ENCODE peak calls at places on chromosomes 13 and 19, in four cellular contexts. S, Q, G and B are unnamed samples. For H3K27me3 and H3K36me3, the result is how much of the 10 kb centered on the place peaks cover.

GRCh38 chr13:24230428-24231072 is 70.0 kb downstream of the SPATA13 start:
- DNase-seq in Q (no peak), S (no peak), G (no peak), B (no peak)

GRCh38 chr13:111406636-111407035 is 86.2 kb downstream of the TEX29 start:
- DNase-seq in S (no peak), G (no peak), Q (no peak), B (no peak)

GRCh38 chr19:15498156-15498858 is 10.0 kb upstream of the CYP4F22 start:
- DNase-seq in Q (no peak), G (no peak), S (no peak), B (no peak)

GRCh38 chr19:47745010-47745901 is at the start of gene NOP53:
- DNase-seq in G (peak), S (peak), Q (peak), B (peak)

GRCh38 chr19:54432144-54432738 is 16.8 kb upstream of the LENG8 start:
- DNase-seq in G (no peak), S (no peak), Q (no peak), B (no peak)

GRCh38 chr13:65336106-65336603 is 1894.0 kb downstream of the PCDH9 start:
- DNase-seq in S (no peak), Q (no peak), G (no peak), B (no peak)

GRCh38 chr19:13692096-13692495 is 72.2 kb upstream of the MRI1 start:
- DNase-seq in G (no peak), S (no peak), Q (peak), B (no peak)

GRCh38 chr19:44903602-44904425 is 1.8 kb upstream of the APOE start:
- DNase-seq in S (peak), G (peak), Q (peak), B (peak)

GRCh38 chr13:48653074-48654054 is at the start of gene CYSLTR2:
- DNase-seq in G (no peak), S (no peak), Q (no peak), B (no peak)

GRCh38 chr19:4206818-4207484 is 22.4 kb upstream of the EBI3 start:
- DNase-seq in G (no peak), S (no peak), Q (no peak), B (no peak)

DNA sequence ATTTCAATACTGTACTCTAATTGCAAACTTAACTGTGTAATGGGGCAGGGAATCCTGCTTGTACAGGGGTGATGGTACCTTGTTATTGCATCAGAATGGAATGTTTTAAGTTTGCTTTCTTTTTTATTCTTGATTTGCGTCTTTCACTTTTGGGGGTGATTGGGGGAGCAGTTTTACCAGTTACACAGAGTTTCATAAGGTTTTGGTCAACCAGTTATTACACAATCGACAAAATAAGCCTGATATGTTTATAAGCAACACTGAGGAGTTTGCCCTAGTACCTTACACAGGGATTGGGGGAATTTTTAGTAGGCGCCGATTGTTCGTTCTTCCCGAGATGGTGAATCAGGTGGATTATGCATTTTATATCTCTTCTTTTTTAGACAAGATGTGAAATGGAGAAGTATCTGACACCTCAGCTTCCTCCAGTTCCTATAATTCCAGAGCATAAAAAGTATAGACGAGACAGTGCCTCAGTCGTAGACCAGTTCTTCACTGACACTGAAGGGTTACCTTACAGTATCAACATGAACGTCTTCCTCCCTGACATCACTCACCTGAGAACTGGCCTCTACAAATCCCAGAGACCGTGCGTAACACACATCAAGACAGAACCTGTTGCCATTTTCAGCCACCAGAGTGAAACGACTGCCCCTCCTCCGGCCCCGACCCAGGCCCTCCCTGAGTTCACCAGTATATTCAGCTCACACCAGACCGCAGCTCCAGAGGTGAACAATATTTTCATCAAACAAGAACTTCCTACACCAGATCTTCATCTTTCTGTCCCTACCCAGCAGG is 2.9 kb downstream of the KLF5 start:
- DNase-seq in G (no peak), Q (no peak), S (no peak), B (no peak)
- H3K27me3 ChIP-seq in G (under half), Q (under half), S (under half), B (under half)

GRCh38 chr13:113209880-113210421 is 538 bp downstream of the CUL4A start:
- DNase-seq in S (peak), G (peak), Q (no peak), B (no peak)

GRCh38 chr13:113207890-113208423 is 512 bp downstream of the PCID2 start:
- DNase-seq in Q (peak), G (peak), S (peak), B (no peak)

GRCh38 chr13:113208424-113209335 is at the start of gene PCID2:
- DNase-seq in G (peak), S (peak), Q (peak), B (peak)

GRCh38 chr13:113210834-113211233 is 1.4 kb downstream of the CUL4A start:
- DNase-seq in Q (no peak), S (no peak), G (no peak), B (no peak)

GRCh38 chr13:113209336-113209879 is at the start of gene CUL4A:
- DNase-seq in S (peak), Q (peak), G (peak), B (peak)
- TF ChIP-seq POLR2A in S (no peak), Q (no peak), G (no peak), B (peak)

DNA sequence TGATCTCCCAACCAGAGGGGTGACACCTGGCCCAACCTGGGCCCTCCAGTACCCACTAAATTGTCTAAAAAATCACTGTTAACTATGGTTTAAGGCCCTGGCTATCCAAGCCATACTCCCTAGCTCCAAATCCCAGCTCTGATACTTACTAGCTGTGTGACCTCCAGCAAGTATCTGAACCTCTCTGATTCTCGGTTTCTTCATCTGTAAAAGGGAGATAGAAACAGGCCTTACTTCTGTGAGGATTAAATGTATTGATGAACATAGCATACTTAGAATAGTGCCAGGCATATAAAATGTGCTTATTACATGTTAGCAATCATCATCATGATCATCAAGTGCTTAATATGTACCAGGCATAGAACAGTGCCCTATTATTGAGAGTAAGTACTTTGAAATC is 4.7 kb downstream of the LRFN1 start:
- DNase-seq in S (no peak), Q (no peak), G (no peak), B (no peak)
- H3K36me3 ChIP-seq in S (under half), Q (under half), G (under half), B (under half)

GRCh38 chr19:40216013-40216776 is 2.0 kb downstream of the TTC9B start:
- DNase-seq in Q (no peak), S (no peak), G (no peak), B (no peak)

GRCh38 chr19:40217027-40217810 is 965 bp downstream of the TTC9B start:
- DNase-seq in Q (no peak), G (peak), S (peak), B (no peak)

GRCh38 chr19:40217921-40218890 is at the start of gene TTC9B:
- DNase-seq in Q (no peak), G (no peak), S (no peak), B (no peak)

GRCh38 chr19:40214936-40215335 is 3.2 kb downstream of the TTC9B start:
- DNase-seq in S (no peak), G (no peak), Q (no peak), B (no peak)

DNA sequence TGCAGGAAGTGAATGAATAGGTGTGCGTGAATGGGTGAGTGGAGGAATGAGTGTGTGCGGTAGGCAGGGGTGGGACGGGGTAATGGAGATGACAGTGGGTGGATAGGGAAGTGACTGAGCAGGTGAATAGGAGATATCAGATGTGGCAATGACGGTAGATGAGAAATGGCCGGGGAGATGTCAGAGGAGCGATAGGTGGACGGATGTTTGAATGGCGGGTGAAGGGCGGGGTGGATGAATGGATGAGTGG is 1.5 kb downstream of the TTC9B start:
- DNase-seq in Q (no peak), G (no peak), S (no peak), B (no peak)
- H3K27me3 ChIP-seq in Q (under half), G (half or more), S (under half), B (under half)